ENCODE peak calls at places on chromosomes 12 and 14, in four cellular contexts. Z, I, G and T are unnamed samples.

GRCh38 chr12:98856897-98857540 is 211.9 kb downstream of the APAF1 start:
- DNase-seq in I (no peak), Z (no peak), G (peak), T (no peak)

GRCh38 chr14:77205566-77205965 is 24.0 kb downstream of the TMEM63C start:
- DNase-seq in G (no peak), Z (no peak), I (no peak), T (no peak)

GRCh38 chr14:22412936-22413411 is 176.1 kb downstream of the DAD1 start:
- DNase-seq in Z (no peak), I (no peak), G (no peak), T (no peak)

GRCh38 chr14:102539544-102540309 is 30.2 kb upstream of the ANKRD9 start:
- DNase-seq in Z (peak), G (no peak), I (peak), T (no peak)

GRCh38 chr14:69818760-69819191 is 21.7 kb upstream of the SLC10A1 start:
- DNase-seq in I (peak), G (peak), Z (peak), T (peak)

GRCh38 chr12:16515666-16516065 is 90.3 kb downstream of the LMO3 start:
- DNase-seq in I (peak), Z (no peak), G (no peak), T (no peak)

GRCh38 chr12:22588817-22589216 is 36.2 kb upstream of the ETNK1 start:
- DNase-seq in I (no peak), G (no peak), Z (no peak), T (no peak)

GRCh38 chr12:6228535-6229223 is 28.5 kb downstream of the CD9 start:
- DNase-seq in I (no peak), G (no peak), Z (no peak), T (peak)

GRCh38 chr12:25377475-25378179 is 126.9 kb upstream of the KRAS start:
- DNase-seq in Z (no peak), G (no peak), I (peak), T (no peak)

GRCh38 chr14:49173765-49174373 is 412.3 kb downstream of the RPS29 start:
- DNase-seq in G (peak), I (peak), Z (peak), T (no peak)

GRCh38 chr12:71371132-71371531 is 68.5 kb upstream of the LGR5 start:
- DNase-seq in G (no peak), I (peak), Z (no peak), T (no peak)

GRCh38 chr12:54306925-54307731 is 6.3 kb upstream of the NFE2 start:
- DNase-seq in I (peak), Z (peak), G (no peak), T (peak)

GRCh38 chr14:30330452-30330851 is 228.5 kb upstream of the G2E3 start:
- DNase-seq in I (peak), G (no peak), Z (no peak), T (no peak)

GRCh38 chr14:65487783-65488578 is 75.5 kb downstream of the FUT8 start:
- DNase-seq in Z (no peak), I (no peak), G (no peak), T (no peak)

GRCh38 chr12:131202592-131203378 is 249.1 kb downstream of the ADGRD1 start:
- DNase-seq in Z (no peak), I (no peak), G (no peak), T (no peak)

GRCh38 chr14:42563313-42563712 is 956.6 kb downstream of the LRFN5 start:
- DNase-seq in G (no peak), Z (no peak), I (no peak), T (no peak)

GRCh38 chr12:113471619-113472171 is at the start of gene LHX5:
- DNase-seq in G (no peak), Z (no peak), I (no peak), T (no peak)

GRCh38 chr14:68520637-68521556 is 272.0 kb downstream of the ZFP36L1 start:
- DNase-seq in Z (no peak), I (no peak), G (peak), T (no peak)

GRCh38 chr12:24109381-24110039 is 160.0 kb upstream of the SOX5 start:
- DNase-seq in I (peak), G (no peak), Z (no peak), T (no peak)

GRCh38 chr12:72677187-72677586 is 405.0 kb downstream of the TRHDE start:
- DNase-seq in Z (no peak), I (no peak), G (no peak), T (no peak)

GRCh38 chr12:15726029-15726756 is 63.0 kb downstream of the EPS8 start:
- DNase-seq in I (peak), Z (no peak), G (no peak), T (no peak)

GRCh38 chr14:75247939-75248338 is 30.7 kb upstream of the FOS start:
- DNase-seq in Z (no peak), G (no peak), I (no peak), T (no peak)

GRCh38 chr12:109153711-109154434 is 37.5 kb downstream of the ACACB start:
- DNase-seq in Z (peak), I (no peak), G (no peak), T (no peak)

GRCh38 chr14:73773441-73774243 is 59.5 kb upstream of the PNMA1 start:
- DNase-seq in I (no peak), Z (no peak), G (no peak), T (no peak)

GRCh38 chr12:26185532-26186320 is 9.6 kb upstream of the SSPN start:
- DNase-seq in G (no peak), Z (no peak), I (no peak), T (no peak)

GRCh38 chr12:32595251-32595650 is 83.8 kb upstream of the DNM1L start:
- DNase-seq in I (no peak), G (no peak), Z (no peak), T (no peak)

GRCh38 chr14:50007123-50007903 is 109.1 kb downstream of the VCPKMT start:
- DNase-seq in I (no peak), G (no peak), Z (no peak), T (no peak)

GRCh38 chr14:95196268-95196667 is 38.9 kb upstream of the DICER1 start:
- DNase-seq in I (peak), G (no peak), Z (no peak), T (no peak)
- TF ChIP-seq CTCF in I (peak), G (no peak), Z (peak), T (peak)

GRCh38 chr14:105086833-105087307 is 21.6 kb upstream of the GPR132 start:
- DNase-seq in I (peak), Z (peak), G (peak), T (peak)
- TF ChIP-seq POLR2A in I (no peak), Z (no peak), G (no peak), T (no peak)

DNA sequence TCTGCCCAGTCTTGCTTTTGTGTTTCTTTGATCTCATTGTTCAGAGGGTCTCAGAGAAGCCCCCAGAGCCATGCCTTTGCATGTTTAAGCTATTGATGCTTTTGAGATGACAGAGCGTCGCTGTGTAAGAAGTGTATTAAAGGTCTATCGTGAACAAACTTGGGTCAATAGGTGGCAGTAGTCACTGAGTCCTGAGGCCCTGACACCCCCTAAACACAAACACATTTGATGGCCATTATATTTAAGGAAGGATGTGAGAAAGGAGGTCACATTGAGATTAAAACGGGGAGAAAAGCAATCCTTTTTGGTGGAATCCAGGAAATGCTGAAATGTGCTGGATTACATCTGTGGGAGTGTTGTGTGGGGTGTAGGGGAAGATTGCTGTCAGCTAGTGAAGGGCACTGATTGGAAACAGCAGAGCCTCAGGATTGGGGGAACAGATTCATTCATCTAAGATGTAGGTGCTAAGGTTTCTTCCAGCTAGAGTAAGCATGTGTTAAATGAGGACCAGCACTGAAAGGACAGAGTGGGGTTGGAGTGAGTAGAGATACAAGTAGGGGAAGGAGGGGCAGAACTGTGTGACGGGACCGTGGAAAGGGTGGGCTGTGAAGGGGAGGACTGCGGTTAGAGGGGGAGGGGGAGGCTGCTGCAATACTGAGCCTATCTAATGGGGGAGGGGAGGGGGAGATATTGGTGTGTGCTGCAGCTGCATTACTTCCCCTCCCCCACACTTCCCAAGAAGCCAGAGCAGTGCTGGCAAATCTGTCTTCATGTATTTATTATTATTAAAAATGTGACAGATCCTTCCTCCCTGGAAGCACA is 12.7 kb downstream of the NGDN start:
- DNase-seq in G (no peak), I (no peak), Z (no peak), T (no peak)
- TF ChIP-seq CTCF in G (no peak), I (no peak), Z (no peak), T (no peak)

DNA sequence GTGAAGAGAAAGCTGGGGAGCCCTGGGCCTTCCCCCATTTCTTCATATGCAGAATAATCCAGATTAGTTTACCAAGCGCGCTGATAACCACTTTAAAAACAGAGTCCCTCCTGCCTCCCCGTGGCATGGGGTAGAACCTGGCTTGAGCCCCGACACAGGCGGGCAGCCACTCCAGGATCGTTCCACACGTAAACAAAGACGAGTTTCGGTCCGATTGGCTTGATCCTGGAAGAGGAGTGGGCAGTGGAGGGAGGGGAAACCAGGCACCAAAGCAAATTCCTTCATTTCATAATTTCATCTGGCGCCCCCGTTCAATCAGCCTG is 909 bp upstream of the GPRC5A start:
- DNase-seq in I (no peak), G (no peak), Z (no peak), T (peak)
- TF ChIP-seq POLR2A in I (no peak), G (no peak), Z (no peak), T (no peak)

GRCh38 chr12:93679308-93679933 is 2.2 kb downstream of the CRADD start:
- DNase-seq in Z (peak), I (no peak), G (no peak), T (no peak)

GRCh38 chr12:93676408-93677194 is 574 bp upstream of the CRADD start:
- DNase-seq in I (no peak), Z (no peak), G (no peak), T (no peak)

GRCh38 chr12:93678779-93679178 is 1.6 kb downstream of the CRADD start:
- DNase-seq in G (no peak), I (no peak), Z (no peak), T (no peak)

GRCh38 chr12:93674386-93674785 is 2.8 kb upstream of the CRADD start:
- DNase-seq in I (no peak), Z (no peak), G (no peak), T (no peak)

GRCh38 chr12:93677195-93678064 is at the start of gene CRADD:
- DNase-seq in G (peak), Z (peak), I (peak), T (peak)
- TF ChIP-seq CTCF in G (no peak), Z (peak), I (no peak), T (no peak)

GRCh38 chr12:57227315-57228115 is 2.0 kb upstream of the SHMT2 start:
- DNase-seq in I (no peak), Z (no peak), G (no peak), T (no peak)

GRCh38 chr12:57230381-57231155 is 1.1 kb downstream of the SHMT2 start:
- DNase-seq in Z (no peak), G (no peak), I (no peak), T (no peak)

GRCh38 chr12:57229634-57230380 is at the start of gene SHMT2:
- DNase-seq in Z (peak), G (peak), I (peak), T (peak)

GRCh38 chr12:57231276-57232021 is 1.9 kb downstream of the SHMT2 start:
- DNase-seq in I (no peak), G (no peak), Z (no peak), T (no peak)

DNA sequence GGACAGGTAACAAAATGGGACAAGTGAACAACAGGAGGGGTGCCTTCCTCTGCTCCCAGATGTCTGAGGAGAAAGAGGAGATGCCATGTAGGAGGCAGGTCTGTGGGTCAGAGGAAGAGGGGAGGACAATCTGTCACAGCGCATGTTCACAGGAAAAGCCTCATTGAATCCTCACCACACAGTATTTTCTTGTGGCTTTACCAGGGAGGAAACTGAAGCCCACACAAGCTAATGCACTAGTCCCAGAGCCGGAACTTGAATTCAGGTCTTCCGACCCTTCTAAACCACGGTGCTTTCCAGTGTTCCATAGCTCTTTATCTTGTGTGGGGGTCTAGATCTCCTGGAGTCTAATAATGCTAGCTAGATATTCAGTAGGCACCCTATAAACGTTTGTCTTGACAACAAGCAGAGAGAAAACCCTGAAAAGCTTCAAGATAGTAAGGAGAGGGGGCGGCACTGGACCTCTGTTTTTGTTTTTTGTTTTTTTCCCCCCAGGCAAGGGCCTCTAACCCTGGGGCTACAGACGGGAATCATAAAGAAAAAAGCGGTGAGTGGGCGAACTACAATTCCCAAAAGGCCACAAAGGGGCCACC is 374 bp upstream of the SHMT2 start:
- DNase-seq in Z (no peak), I (peak), G (no peak), T (no peak)
- TF ChIP-seq POLR2A in Z (no peak), I (no peak), G (no peak), T (no peak)

GRCh38 chr12:108080363-108080762 is 48.7 kb upstream of the WSCD2 start:
- DNase-seq in Z (no peak), I (no peak), G (no peak), T (no peak)

GRCh38 chr12:108082506-108082905 is 46.6 kb upstream of the WSCD2 start:
- DNase-seq in G (no peak), I (no peak), Z (no peak), T (no peak)

GRCh38 chr12:108079731-108080130 is 49.4 kb upstream of the WSCD2 start:
- DNase-seq in G (no peak), Z (no peak), I (no peak), T (no peak)

GRCh38 chr12:108078428-108078827 is 50.7 kb upstream of the WSCD2 start:
- DNase-seq in G (no peak), I (no peak), Z (no peak), T (no peak)
- TF ChIP-seq CTCF in G (no peak), I (peak), Z (no peak), T (no peak)

DNA sequence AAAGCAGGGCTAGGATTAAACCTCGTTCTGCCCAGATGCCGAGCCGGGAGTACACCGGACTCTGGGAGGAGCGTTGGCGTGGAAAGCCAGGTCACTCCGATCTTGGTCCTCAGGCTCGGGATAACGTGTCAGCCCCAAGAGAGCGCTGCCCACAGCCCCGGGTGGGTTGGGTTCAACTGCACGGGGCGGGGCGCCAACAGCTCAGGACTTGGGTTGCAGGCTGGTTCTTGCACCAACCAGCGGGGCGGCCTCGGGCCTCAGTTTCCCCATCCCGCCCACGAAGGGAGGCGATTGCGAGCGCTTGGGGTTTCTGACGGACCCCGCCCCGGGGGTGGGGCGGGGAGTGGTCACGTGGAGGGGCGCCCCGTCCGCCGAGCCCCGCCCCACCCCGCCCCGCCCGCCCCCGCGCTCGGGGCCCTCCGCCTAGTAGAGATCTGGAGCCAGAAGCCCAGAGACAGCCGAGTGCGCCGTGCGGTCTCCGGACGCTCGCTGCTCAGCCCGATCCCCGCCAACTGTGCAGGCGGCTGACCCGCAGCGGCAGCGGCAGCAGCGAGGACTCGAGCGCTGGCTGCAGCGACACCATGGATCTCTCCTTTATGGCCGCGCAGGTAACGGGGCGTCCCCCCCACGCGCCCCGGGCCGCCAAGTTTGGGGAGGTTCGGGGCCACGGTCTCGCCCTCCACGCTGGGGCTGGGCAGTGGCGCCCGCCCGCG is at the start of gene C14orf132:
- DNase-seq in I (no peak), G (no peak), Z (peak), T (peak)
- TF ChIP-seq POLR2A in I (no peak), G (no peak), Z (peak), T (peak)

DNA sequence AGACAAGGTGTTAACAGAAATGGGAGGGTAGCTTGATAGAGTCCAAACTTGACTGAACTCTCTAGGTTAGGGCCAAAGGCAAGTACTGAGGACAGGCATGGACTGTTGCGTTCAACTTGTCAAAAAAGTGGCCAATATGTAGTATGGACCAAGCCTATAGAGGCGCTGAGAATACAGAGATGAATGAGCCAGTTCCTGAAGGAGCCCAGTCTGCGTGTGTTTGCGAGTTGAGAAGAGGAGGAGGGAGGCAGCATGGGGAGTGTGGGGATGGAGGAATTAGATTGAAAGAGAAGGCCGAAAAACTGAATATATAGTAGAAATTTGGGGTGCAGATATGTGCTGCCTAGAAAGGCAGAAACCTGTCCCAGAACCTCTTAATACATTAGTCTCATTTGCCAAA is 412.4 kb downstream of the PCNX1 start:
- DNase-seq in G (no peak), Z (no peak), I (peak), T (peak)
- TF ChIP-seq CTCF in G (no peak), Z (peak), I (no peak), T (no peak)

DNA sequence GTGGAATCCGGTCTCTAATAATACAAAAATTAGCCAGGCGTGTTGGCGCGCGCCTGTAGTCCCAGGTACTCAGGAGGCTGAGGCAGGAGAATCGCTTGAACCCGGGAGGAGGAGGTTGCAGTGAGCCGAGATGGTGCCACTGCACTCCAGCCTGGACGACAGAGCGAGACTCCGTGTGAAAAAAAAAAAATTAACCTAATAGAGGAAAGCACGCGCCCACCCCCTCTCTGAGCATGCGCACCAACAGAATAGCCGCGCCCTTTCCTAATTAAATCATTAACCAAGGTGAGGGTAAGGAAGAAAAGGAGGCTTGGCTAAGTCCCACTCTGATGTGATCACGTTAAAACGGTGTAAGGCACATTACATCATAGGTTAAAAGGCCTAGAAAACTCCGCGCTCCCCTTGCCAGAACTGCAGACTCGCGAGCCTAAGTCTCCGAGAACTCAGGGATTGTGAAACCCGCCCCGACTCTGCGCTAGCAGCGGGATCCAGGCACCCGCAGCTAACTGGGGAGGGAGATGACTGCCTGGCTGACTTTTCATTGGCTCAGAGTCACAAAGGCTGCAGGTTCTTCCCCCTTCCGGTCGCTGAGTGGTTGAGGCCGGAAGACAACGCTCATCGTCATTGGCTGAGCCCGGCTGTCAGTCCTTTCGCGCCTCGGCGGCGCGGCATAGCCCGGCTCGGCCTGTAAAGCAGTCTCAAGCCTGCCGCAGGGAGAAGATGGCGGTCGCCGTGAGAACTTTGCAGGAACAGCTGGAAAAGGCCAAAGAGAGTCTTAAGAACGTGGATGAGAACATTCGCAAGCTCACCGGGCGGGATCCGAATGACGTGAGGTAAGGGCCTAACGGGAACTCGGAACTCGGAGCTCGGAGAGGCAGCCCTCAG is at the start of gene PNN:
- DNase-seq in G (peak), I (peak), Z (peak), T (peak)
- TF ChIP-seq POLR2A in G (peak), I (peak), Z (peak), T (peak)